ENCODE peak calls at places on chromosomes 3 and 15, in eight cellular contexts. One of them, this sample, is unnamed.

GRCh38 chr3:56375654-56376053 is 92.6 kb downstream of the ERC2 start:
- DNase-seq in stimulated activated CD4-positive, alpha-beta T cell treated with anti-CD3 and anti-CD28 coated beads, Interleukin-2, amount 100 ng/mL, for 4 hours: no peak
- DNase-seq in AG10803: no peak
- DNase-seq in pons: no peak
- DNase-seq in heart left ventricle: no peak
- DNase-seq in ovary: no peak
- DNase-seq in T-helper 9 cell: no peak
- DNase-seq in HFFc6: no peak
- DNase-seq in this sample: no peak

GRCh38 chr3:5186089-5186853 is 1.2 kb upstream of the EDEM1 start:
- DNase-seq in stimulated activated CD4-positive, alpha-beta T cell treated with anti-CD3 and anti-CD28 coated beads, Interleukin-2, amount 100 ng/mL, for 4 hours: no peak
- DNase-seq in AG10803: no peak
- DNase-seq in pons: no peak
- DNase-seq in heart left ventricle: no peak
- DNase-seq in ovary: no peak
- DNase-seq in T-helper 9 cell: no peak
- DNase-seq in HFFc6: no peak
- DNase-seq in this sample: no peak

GRCh38 chr3:10992017-10992945 is at the start of gene SLC6A1:
- DNase-seq in stimulated activated CD4-positive, alpha-beta T cell treated with anti-CD3 and anti-CD28 coated beads, Interleukin-2, amount 100 ng/mL, for 4 hours: no peak
- DNase-seq in AG10803: no peak
- DNase-seq in pons: peak
- DNase-seq in heart left ventricle: no peak
- DNase-seq in ovary: peak
- DNase-seq in T-helper 9 cell: no peak
- DNase-seq in HFFc6: no peak
- DNase-seq in this sample: no peak

GRCh38 chr3:127888564-127889107 is 26.4 kb upstream of the KBTBD12 start:
- DNase-seq in stimulated activated CD4-positive, alpha-beta T cell treated with anti-CD3 and anti-CD28 coated beads, Interleukin-2, amount 100 ng/mL, for 4 hours: no peak
- DNase-seq in AG10803: no peak
- DNase-seq in pons: no peak
- DNase-seq in heart left ventricle: peak
- DNase-seq in ovary: no peak
- DNase-seq in T-helper 9 cell: no peak
- DNase-seq in HFFc6: no peak
- DNase-seq in this sample: no peak

GRCh38 chr3:23629181-23629893 is 176.4 kb upstream of the UBE2E1 start:
- DNase-seq in stimulated activated CD4-positive, alpha-beta T cell treated with anti-CD3 and anti-CD28 coated beads, Interleukin-2, amount 100 ng/mL, for 4 hours: no peak
- DNase-seq in AG10803: peak
- DNase-seq in pons: no peak
- DNase-seq in heart left ventricle: no peak
- DNase-seq in ovary: no peak
- DNase-seq in T-helper 9 cell: no peak
- DNase-seq in HFFc6: peak
- DNase-seq in this sample: no peak

GRCh38 chr3:22922317-22922716 is 280.8 kb upstream of the UBE2E2 start:
- DNase-seq in stimulated activated CD4-positive, alpha-beta T cell treated with anti-CD3 and anti-CD28 coated beads, Interleukin-2, amount 100 ng/mL, for 4 hours: no peak
- DNase-seq in AG10803: peak
- DNase-seq in pons: peak
- DNase-seq in heart left ventricle: no peak
- DNase-seq in ovary: no peak
- DNase-seq in T-helper 9 cell: no peak
- DNase-seq in HFFc6: no peak
- DNase-seq in this sample: no peak

GRCh38 chr15:31340591-31340990 is 14.0 kb downstream of the KLF13 start:
- DNase-seq in stimulated activated CD4-positive, alpha-beta T cell treated with anti-CD3 and anti-CD28 coated beads, Interleukin-2, amount 100 ng/mL, for 4 hours: no peak
- DNase-seq in AG10803: no peak
- DNase-seq in pons: no peak
- DNase-seq in heart left ventricle: no peak
- DNase-seq in ovary: no peak
- DNase-seq in T-helper 9 cell: no peak
- DNase-seq in HFFc6: no peak
- DNase-seq in this sample: no peak

GRCh38 chr15:58528197-58528870 is 96.5 kb downstream of the LIPC start:
- DNase-seq in stimulated activated CD4-positive, alpha-beta T cell treated with anti-CD3 and anti-CD28 coated beads, Interleukin-2, amount 100 ng/mL, for 4 hours: no peak
- DNase-seq in AG10803: peak
- DNase-seq in pons: no peak
- DNase-seq in heart left ventricle: peak
- DNase-seq in ovary: peak
- DNase-seq in T-helper 9 cell: no peak
- DNase-seq in HFFc6: peak
- DNase-seq in this sample: no peak

GRCh38 chr3:15601399-15602145 is at the start of the genes BTD and HACL1:
- DNase-seq in stimulated activated CD4-positive, alpha-beta T cell treated with anti-CD3 and anti-CD28 coated beads, Interleukin-2, amount 100 ng/mL, for 4 hours: peak
- DNase-seq in AG10803: peak
- DNase-seq in pons: peak
- DNase-seq in heart left ventricle: peak
- DNase-seq in ovary: peak
- DNase-seq in T-helper 9 cell: peak
- DNase-seq in HFFc6: peak
- DNase-seq in this sample: peak

GRCh38 chr3:37256447-37256846 is 82.1 kb upstream of the LRRFIP2 start:
- DNase-seq in stimulated activated CD4-positive, alpha-beta T cell treated with anti-CD3 and anti-CD28 coated beads, Interleukin-2, amount 100 ng/mL, for 4 hours: no peak
- DNase-seq in AG10803: no peak
- DNase-seq in pons: peak
- DNase-seq in heart left ventricle: no peak
- DNase-seq in ovary: no peak
- DNase-seq in T-helper 9 cell: no peak
- DNase-seq in HFFc6: no peak
- DNase-seq in this sample: no peak

GRCh38 chr15:50764331-50765201 is 940 bp downstream of the SPPL2A start:
- DNase-seq in stimulated activated CD4-positive, alpha-beta T cell treated with anti-CD3 and anti-CD28 coated beads, Interleukin-2, amount 100 ng/mL, for 4 hours: peak
- DNase-seq in AG10803: no peak
- DNase-seq in pons: peak
- DNase-seq in heart left ventricle: no peak
- DNase-seq in ovary: no peak
- DNase-seq in T-helper 9 cell: no peak
- DNase-seq in HFFc6: no peak
- DNase-seq in this sample: no peak

GRCh38 chr3:31165399-31165860 is 271.0 kb upstream of the GADL1 start:
- DNase-seq in stimulated activated CD4-positive, alpha-beta T cell treated with anti-CD3 and anti-CD28 coated beads, Interleukin-2, amount 100 ng/mL, for 4 hours: no peak
- DNase-seq in AG10803: peak
- DNase-seq in pons: peak
- DNase-seq in heart left ventricle: no peak
- DNase-seq in ovary: no peak
- DNase-seq in T-helper 9 cell: no peak
- DNase-seq in HFFc6: no peak
- DNase-seq in this sample: peak

This sample was measured in smooth muscle cell of the brain vasculature.